ENCODE peak calls at places on chromosomes 1 and 21, in ten cellular contexts. One of them, this sample, is unnamed.

GRCh38 chr1:40032240-40032891 is 8.2 kb upstream of the CAP1 start:
- DNase-seq in ascending aorta: peak; percentile 75
- DNase-seq in prostate gland: peak; percentile 41
- DNase-seq in upper lobe of left lung: peak; percentile 59
- DNase-seq in IMR-90: peak; percentile 76
- DNase-seq in upper lobe of right lung: no peak
- DNase-seq in GM23248: peak; percentile 81
- DNase-seq in GM23338: peak; percentile 70
- DNase-seq in colonic mucosa: peak; percentile 74
- DNase-seq in iPS DF 6.9: no peak
- DNase-seq in this sample: peak; percentile 20

GRCh38 chr1:58412071-58412580 is 134.4 kb downstream of the OMA1 start:
- DNase-seq in ascending aorta: no peak
- DNase-seq in prostate gland: no peak
- DNase-seq in upper lobe of left lung: no peak
- DNase-seq in IMR-90: peak; percentile 47
- DNase-seq in upper lobe of right lung: no peak
- DNase-seq in GM23248: peak; percentile 88
- DNase-seq in GM23338: no peak
- DNase-seq in colonic mucosa: no peak
- DNase-seq in iPS DF 6.9: no peak
- DNase-seq in this sample: no peak

GRCh38 chr1:232872738-232873137 is 67.5 kb downstream of the MAP10 start:
- DNase-seq in ascending aorta: no peak
- DNase-seq in prostate gland: no peak
- DNase-seq in upper lobe of left lung: no peak
- DNase-seq in IMR-90: no peak
- DNase-seq in upper lobe of right lung: no peak
- DNase-seq in GM23248: no peak
- DNase-seq in GM23338: no peak
- DNase-seq in colonic mucosa: no peak
- DNase-seq in iPS DF 6.9: no peak
- DNase-seq in this sample: no peak

GRCh38 chr1:110298991-110299390 is 40.2 kb upstream of the RBM15 start:
- DNase-seq in ascending aorta: no peak
- DNase-seq in prostate gland: no peak
- DNase-seq in upper lobe of left lung: no peak
- DNase-seq in IMR-90: peak; percentile 27
- DNase-seq in upper lobe of right lung: no peak
- DNase-seq in GM23248: peak; percentile 29
- DNase-seq in GM23338: no peak
- DNase-seq in colonic mucosa: no peak
- DNase-seq in iPS DF 6.9: no peak
- DNase-seq in this sample: no peak

GRCh38 chr1:23422313-23422877 is 2.2 kb downstream of the TCEA3 start:
- DNase-seq in ascending aorta: peak; percentile 86
- DNase-seq in prostate gland: peak; percentile 68
- DNase-seq in upper lobe of left lung: peak; percentile 88
- DNase-seq in IMR-90: peak; percentile 82
- DNase-seq in upper lobe of right lung: peak; percentile 85
- DNase-seq in GM23248: peak; percentile 88
- DNase-seq in GM23338: no peak
- DNase-seq in colonic mucosa: peak; percentile 96
- DNase-seq in iPS DF 6.9: no peak
- DNase-seq in this sample: no peak

GRCh38 chr21:22409571-22409970 is 1411.4 kb downstream of the NCAM2 start:
- DNase-seq in ascending aorta: no peak
- DNase-seq in prostate gland: no peak
- DNase-seq in upper lobe of left lung: no peak
- DNase-seq in IMR-90: no peak
- DNase-seq in upper lobe of right lung: no peak
- DNase-seq in GM23248: no peak
- DNase-seq in GM23338: no peak
- DNase-seq in colonic mucosa: no peak
- DNase-seq in iPS DF 6.9: no peak
- DNase-seq in this sample: no peak

GRCh38 chr1:230317823-230318819 is 108.0 kb downstream of the PGBD5 start:
- DNase-seq in ascending aorta: no peak
- DNase-seq in prostate gland: no peak
- DNase-seq in upper lobe of left lung: no peak
- DNase-seq in IMR-90: no peak
- DNase-seq in upper lobe of right lung: no peak
- DNase-seq in GM23248: no peak
- DNase-seq in GM23338: no peak
- DNase-seq in colonic mucosa: peak; percentile 43
- DNase-seq in iPS DF 6.9: no peak
- DNase-seq in this sample: no peak

GRCh38 chr1:42231253-42231652 is 66.7 kb upstream of the GUCA2A start:
- DNase-seq in ascending aorta: no peak
- DNase-seq in prostate gland: no peak
- DNase-seq in upper lobe of left lung: no peak
- DNase-seq in IMR-90: no peak
- DNase-seq in upper lobe of right lung: no peak
- DNase-seq in GM23248: peak; percentile 10
- DNase-seq in GM23338: no peak
- DNase-seq in colonic mucosa: no peak
- DNase-seq in iPS DF 6.9: no peak
- DNase-seq in this sample: no peak

GRCh38 chr1:18320051-18320450 is 160.7 kb upstream of the KLHDC7A start:
- DNase-seq in ascending aorta: no peak
- DNase-seq in prostate gland: peak; percentile 80
- DNase-seq in upper lobe of left lung: no peak
- DNase-seq in IMR-90: no peak
- DNase-seq in upper lobe of right lung: no peak
- DNase-seq in GM23248: no peak
- DNase-seq in GM23338: no peak
- DNase-seq in colonic mucosa: no peak
- DNase-seq in iPS DF 6.9: no peak
- DNase-seq in this sample: no peak

GRCh38 chr1:13699936-13700520 is at the start of gene PRDM2:
- DNase-seq in ascending aorta: peak; percentile 78
- DNase-seq in prostate gland: peak; percentile 14
- DNase-seq in upper lobe of left lung: peak; percentile 49
- DNase-seq in IMR-90: peak; percentile 17
- DNase-seq in upper lobe of right lung: peak; percentile 85
- DNase-seq in GM23248: peak; percentile 86
- DNase-seq in GM23338: peak; percentile 55
- DNase-seq in colonic mucosa: peak; percentile 50
- DNase-seq in iPS DF 6.9: no peak
- DNase-seq in this sample: peak; percentile 81

GRCh38 chr1:53473463-53473862 is 14.3 kb downstream of the DMRTB1 start:
- DNase-seq in ascending aorta: no peak
- DNase-seq in prostate gland: no peak
- DNase-seq in upper lobe of left lung: no peak
- DNase-seq in IMR-90: peak; percentile 30
- DNase-seq in upper lobe of right lung: no peak
- DNase-seq in GM23248: peak; percentile 49
- DNase-seq in GM23338: no peak
- DNase-seq in colonic mucosa: no peak
- DNase-seq in iPS DF 6.9: no peak
- DNase-seq in this sample: no peak

GRCh38 chr1:113947388-113948107 is 18.4 kb downstream of the HIPK1 start:
- DNase-seq in ascending aorta: no peak
- DNase-seq in prostate gland: no peak
- DNase-seq in upper lobe of left lung: no peak
- DNase-seq in IMR-90: no peak
- DNase-seq in upper lobe of right lung: no peak
- DNase-seq in GM23248: no peak
- DNase-seq in GM23338: no peak
- DNase-seq in colonic mucosa: no peak
- DNase-seq in iPS DF 6.9: no peak
- DNase-seq in this sample: no peak

GRCh38 chr1:113946112-113946511 is 17.0 kb downstream of the HIPK1 start:
- DNase-seq in ascending aorta: no peak
- DNase-seq in prostate gland: no peak
- DNase-seq in upper lobe of left lung: no peak
- DNase-seq in IMR-90: no peak
- DNase-seq in upper lobe of right lung: no peak
- DNase-seq in GM23248: no peak
- DNase-seq in GM23338: peak; percentile 19
- DNase-seq in colonic mucosa: no peak
- DNase-seq in iPS DF 6.9: no peak
- DNase-seq in this sample: no peak

GRCh38 chr1:113943028-113943811 is 14.1 kb downstream of the HIPK1 start:
- DNase-seq in ascending aorta: no peak
- DNase-seq in prostate gland: no peak
- DNase-seq in upper lobe of left lung: no peak
- DNase-seq in IMR-90: peak; percentile 16
- DNase-seq in upper lobe of right lung: no peak
- DNase-seq in GM23248: peak; percentile 39
- DNase-seq in GM23338: no peak
- DNase-seq in colonic mucosa: no peak
- DNase-seq in iPS DF 6.9: no peak
- DNase-seq in this sample: no peak

GRCh38 chr1:113946668-113947387 is 17.7 kb downstream of the HIPK1 start:
- DNase-seq in ascending aorta: no peak
- DNase-seq in prostate gland: no peak
- DNase-seq in upper lobe of left lung: no peak
- DNase-seq in IMR-90: peak; percentile 22
- DNase-seq in upper lobe of right lung: no peak
- DNase-seq in GM23248: no peak
- DNase-seq in GM23338: no peak
- DNase-seq in colonic mucosa: no peak
- DNase-seq in iPS DF 6.9: no peak
- DNase-seq in this sample: no peak

DNA sequence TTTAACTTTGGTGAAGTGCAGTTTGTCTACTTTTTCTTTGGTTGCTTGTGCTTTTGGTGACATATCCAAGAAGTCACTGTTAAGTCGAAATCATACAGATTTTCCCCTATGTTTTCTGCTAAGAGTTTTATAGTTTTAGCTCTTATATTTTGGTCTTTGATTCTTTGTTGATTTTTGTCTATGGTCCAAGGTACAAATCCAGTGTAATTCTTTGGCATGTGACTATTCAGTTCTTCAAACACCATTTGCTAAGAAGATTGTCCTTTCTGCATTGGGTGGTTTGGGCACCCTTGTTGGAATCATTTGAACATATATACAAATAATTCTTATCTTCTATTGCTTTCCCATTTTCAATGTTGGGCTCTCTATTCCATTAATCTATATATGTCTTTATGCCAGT is 16.2 kb downstream of the HIPK1 start:
- DNase-seq in ascending aorta: no peak
- DNase-seq in prostate gland: no peak
- DNase-seq in upper lobe of left lung: no peak
- DNase-seq in IMR-90: no peak
- DNase-seq in upper lobe of right lung: no peak
- DNase-seq in GM23248: no peak
- DNase-seq in GM23338: no peak
- DNase-seq in colonic mucosa: no peak
- DNase-seq in iPS DF 6.9: no peak
- DNase-seq in this sample: no peak
- H3K36me3 ChIP-seq in ascending aorta: peaks cover 3% of the 10 kb centered on the region
- H3K36me3 ChIP-seq in prostate gland: no peaks in the 10 kb centered on the region
- H3K36me3 ChIP-seq in upper lobe of left lung: peaks cover 9% of the 10 kb centered on the region
- H3K36me3 ChIP-seq in IMR-90: peaks cover 17% of the 10 kb centered on the region
- H3K36me3 ChIP-seq in upper lobe of right lung: peaks cover 24% of the 10 kb centered on the region
- H3K36me3 ChIP-seq in GM23248: peaks cover 19% of the 10 kb centered on the region
- H3K36me3 ChIP-seq in GM23338: no peaks in the 10 kb centered on the region
- H3K36me3 ChIP-seq in colonic mucosa: no peaks in the 10 kb centered on the region
- H3K36me3 ChIP-seq in iPS DF 6.9: peaks cover 8% of the 10 kb centered on the region
- H3K36me3 ChIP-seq in this sample: peaks cover 3% of the 10 kb centered on the region

DNA sequence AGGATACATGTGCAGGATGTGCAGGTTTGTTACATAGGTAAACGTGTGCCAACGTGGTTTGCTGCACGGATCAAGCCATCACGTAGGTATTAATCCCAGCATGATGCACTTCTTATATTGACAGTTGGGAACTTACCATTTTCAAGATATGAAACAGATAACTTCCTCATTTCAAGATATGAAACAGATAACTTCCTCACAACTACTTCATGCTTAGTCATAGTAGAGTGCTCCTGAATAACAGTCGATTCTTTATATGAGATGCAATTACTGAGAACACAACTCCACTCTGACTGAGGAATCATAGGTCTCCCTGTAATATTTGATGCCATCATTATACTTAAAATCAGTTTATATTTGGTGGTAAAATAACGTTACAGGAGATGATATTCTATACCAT is 1124.3 kb downstream of the AMY1C start:
- DNase-seq in ascending aorta: no peak
- DNase-seq in prostate gland: no peak
- DNase-seq in upper lobe of left lung: no peak
- DNase-seq in IMR-90: no peak
- DNase-seq in upper lobe of right lung: no peak
- DNase-seq in GM23248: no peak
- DNase-seq in GM23338: no peak
- DNase-seq in colonic mucosa: no peak
- DNase-seq in iPS DF 6.9: no peak
- DNase-seq in this sample: peak; percentile 21
- H3K36me3 ChIP-seq in ascending aorta: no peaks in the 10 kb centered on the region
- H3K36me3 ChIP-seq in prostate gland: no peaks in the 10 kb centered on the region
- H3K36me3 ChIP-seq in upper lobe of left lung: no peaks in the 10 kb centered on the region
- H3K36me3 ChIP-seq in IMR-90: no peaks in the 10 kb centered on the region
- H3K36me3 ChIP-seq in upper lobe of right lung: no peaks in the 10 kb centered on the region
- H3K36me3 ChIP-seq in GM23248: no peaks in the 10 kb centered on the region
- H3K36me3 ChIP-seq in GM23338: no peaks in the 10 kb centered on the region
- H3K36me3 ChIP-seq in colonic mucosa: no peaks in the 10 kb centered on the region
- H3K36me3 ChIP-seq in iPS DF 6.9: no peaks in the 10 kb centered on the region
- H3K36me3 ChIP-seq in this sample: no peaks in the 10 kb centered on the region

DNA sequence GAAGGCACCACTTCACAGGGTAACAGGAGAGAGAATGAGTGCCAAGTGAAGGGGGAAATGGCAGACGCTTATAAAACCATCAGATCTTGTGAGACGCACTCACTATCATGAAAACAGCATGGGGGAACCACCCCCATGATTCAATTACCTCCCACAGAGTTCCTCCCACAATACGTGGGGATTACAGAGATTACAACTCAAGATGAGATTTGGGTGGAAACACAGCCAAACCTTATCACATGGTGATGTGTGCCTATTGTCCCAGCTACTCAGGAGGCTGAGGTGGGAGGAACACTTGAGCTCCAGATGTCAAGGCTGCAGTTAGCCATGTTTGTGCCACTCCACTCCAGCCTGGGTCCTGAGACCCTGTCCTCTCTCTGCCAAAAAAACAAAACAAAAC is 56.0 kb upstream of the DSCAM start:
- DNase-seq in ascending aorta: no peak
- DNase-seq in prostate gland: no peak
- DNase-seq in upper lobe of left lung: no peak
- DNase-seq in IMR-90: no peak
- DNase-seq in upper lobe of right lung: no peak
- DNase-seq in GM23248: no peak
- DNase-seq in GM23338: no peak
- DNase-seq in colonic mucosa: no peak
- DNase-seq in iPS DF 6.9: no peak
- DNase-seq in this sample: no peak
- H3K36me3 ChIP-seq in ascending aorta: no peaks in the 10 kb centered on the region
- H3K36me3 ChIP-seq in prostate gland: no peaks in the 10 kb centered on the region
- H3K36me3 ChIP-seq in upper lobe of left lung: no peaks in the 10 kb centered on the region
- H3K36me3 ChIP-seq in IMR-90: no peaks in the 10 kb centered on the region
- H3K36me3 ChIP-seq in upper lobe of right lung: no peaks in the 10 kb centered on the region
- H3K36me3 ChIP-seq in GM23248: no peaks in the 10 kb centered on the region
- H3K36me3 ChIP-seq in GM23338: peaks cover 7% of the 10 kb centered on the region
- H3K36me3 ChIP-seq in colonic mucosa: no peaks in the 10 kb centered on the region
- H3K36me3 ChIP-seq in iPS DF 6.9: no peaks in the 10 kb centered on the region
- H3K36me3 ChIP-seq in this sample: no peaks in the 10 kb centered on the region

DNA sequence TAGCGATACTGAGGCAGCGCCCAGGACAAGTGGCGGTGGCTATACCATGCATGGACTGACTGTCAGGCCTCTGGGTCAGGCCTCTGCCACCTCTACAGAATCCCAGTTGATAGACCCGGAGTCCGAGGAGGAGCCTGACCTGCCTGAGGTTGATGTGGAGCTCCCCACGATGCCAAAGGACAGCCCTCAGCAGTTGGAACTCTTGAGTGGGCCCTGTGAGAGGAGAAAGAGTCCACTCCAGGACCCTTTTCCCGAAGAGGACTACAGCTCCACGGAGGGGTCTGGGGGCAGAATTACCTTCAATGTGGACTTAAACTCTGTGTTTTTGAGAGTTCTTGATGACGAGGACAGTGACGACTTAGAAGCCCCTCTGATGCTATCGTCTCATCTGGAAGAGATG is 3.2 kb upstream of the IL10RB start:
- DNase-seq in ascending aorta: no peak
- DNase-seq in prostate gland: no peak
- DNase-seq in upper lobe of left lung: no peak
- DNase-seq in IMR-90: no peak
- DNase-seq in upper lobe of right lung: no peak
- DNase-seq in GM23248: no peak
- DNase-seq in GM23338: no peak
- DNase-seq in colonic mucosa: no peak
- DNase-seq in iPS DF 6.9: no peak
- DNase-seq in this sample: no peak
- H3K36me3 ChIP-seq in ascending aorta: peaks cover 6% of the 10 kb centered on the region
- H3K36me3 ChIP-seq in prostate gland: no peaks in the 10 kb centered on the region
- H3K36me3 ChIP-seq in upper lobe of left lung: peaks cover 17% of the 10 kb centered on the region
- H3K36me3 ChIP-seq in IMR-90: peaks cover 4% of the 10 kb centered on the region
- H3K36me3 ChIP-seq in upper lobe of right lung: peaks cover 19% of the 10 kb centered on the region
- H3K36me3 ChIP-seq in GM23248: no peaks in the 10 kb centered on the region
- H3K36me3 ChIP-seq in GM23338: no peaks in the 10 kb centered on the region
- H3K36me3 ChIP-seq in colonic mucosa: no peaks in the 10 kb centered on the region
- H3K36me3 ChIP-seq in iPS DF 6.9: no peaks in the 10 kb centered on the region
- H3K36me3 ChIP-seq in this sample: peaks cover 19% of the 10 kb centered on the region

This sample was measured in GM06990.